ENCODE peak calls at places on chromosomes 2 and 18, in eight cellular contexts. One of them, this sample, is unnamed.

GRCh38 chr2:128630974-128631697 is 312.5 kb upstream of the HS6ST1 start:
- DNase-seq in GM12891: no peak
- DNase-seq in ovary: no peak
- DNase-seq in adrenal gland: no peak
- DNase-seq in right lobe of liver: peak
- DNase-seq in spleen: peak
- DNase-seq in uterus: no peak
- DNase-seq in HCT116: no peak
- DNase-seq in this sample: no peak

GRCh38 chr2:189412330-189412953 is 28.8 kb upstream of the WDR75 start:
- DNase-seq in GM12891: no peak
- DNase-seq in ovary: peak
- DNase-seq in adrenal gland: peak
- DNase-seq in right lobe of liver: no peak
- DNase-seq in spleen: no peak
- DNase-seq in uterus: peak
- DNase-seq in HCT116: peak
- DNase-seq in this sample: no peak

GRCh38 chr2:203586151-203586550 is 51.0 kb upstream of the RAPH1 start:
- DNase-seq in GM12891: no peak
- DNase-seq in ovary: no peak
- DNase-seq in adrenal gland: no peak
- DNase-seq in right lobe of liver: no peak
- DNase-seq in spleen: no peak
- DNase-seq in uterus: no peak
- DNase-seq in HCT116: no peak
- DNase-seq in this sample: no peak

GRCh38 chr18:70172225-70172624 is 33.3 kb downstream of the RTTN start:
- DNase-seq in GM12891: no peak
- DNase-seq in ovary: no peak
- DNase-seq in adrenal gland: no peak
- DNase-seq in right lobe of liver: no peak
- DNase-seq in spleen: no peak
- DNase-seq in uterus: no peak
- DNase-seq in HCT116: no peak
- DNase-seq in this sample: no peak

GRCh38 chr18:61957801-61958516 is 65.2 kb upstream of the RNF152 start:
- DNase-seq in GM12891: no peak
- DNase-seq in ovary: no peak
- DNase-seq in adrenal gland: no peak
- DNase-seq in right lobe of liver: no peak
- DNase-seq in spleen: no peak
- DNase-seq in uterus: no peak
- DNase-seq in HCT116: no peak
- DNase-seq in this sample: no peak

GRCh38 chr2:76008001-76008702 is 297.4 kb upstream of the GCFC2 start:
- DNase-seq in GM12891: no peak
- DNase-seq in ovary: no peak
- DNase-seq in adrenal gland: no peak
- DNase-seq in right lobe of liver: no peak
- DNase-seq in spleen: no peak
- DNase-seq in uterus: no peak
- DNase-seq in HCT116: no peak
- DNase-seq in this sample: no peak

GRCh38 chr2:226087051-226087450 is 687.5 kb downstream of the NYAP2 start:
- DNase-seq in GM12891: no peak
- DNase-seq in ovary: no peak
- DNase-seq in adrenal gland: no peak
- DNase-seq in right lobe of liver: peak
- DNase-seq in spleen: no peak
- DNase-seq in uterus: no peak
- DNase-seq in HCT116: no peak
- DNase-seq in this sample: no peak

GRCh38 chr18:1302861-1303260 is 398.2 kb downstream of the ADCYAP1 start:
- DNase-seq in GM12891: no peak
- DNase-seq in ovary: no peak
- DNase-seq in adrenal gland: no peak
- DNase-seq in right lobe of liver: no peak
- DNase-seq in spleen: peak
- DNase-seq in uterus: no peak
- DNase-seq in HCT116: no peak
- DNase-seq in this sample: no peak

GRCh38 chr2:174836345-174836999 is 72.2 kb upstream of the CHRNA1 start:
- DNase-seq in GM12891: no peak
- DNase-seq in ovary: no peak
- DNase-seq in adrenal gland: no peak
- DNase-seq in right lobe of liver: no peak
- DNase-seq in spleen: no peak
- DNase-seq in uterus: no peak
- DNase-seq in HCT116: no peak
- DNase-seq in this sample: peak

GRCh38 chr2:182324665-182325064 is 102.2 kb downstream of the PDE1A start:
- DNase-seq in GM12891: no peak
- DNase-seq in ovary: no peak
- DNase-seq in adrenal gland: no peak
- DNase-seq in right lobe of liver: no peak
- DNase-seq in spleen: no peak
- DNase-seq in uterus: no peak
- DNase-seq in HCT116: no peak
- DNase-seq in this sample: no peak

GRCh38 chr18:36309436-36310391 is 12.2 kb downstream of the FHOD3 start:
- DNase-seq in GM12891: no peak
- DNase-seq in ovary: peak
- DNase-seq in adrenal gland: peak
- DNase-seq in right lobe of liver: no peak
- DNase-seq in spleen: no peak
- DNase-seq in uterus: no peak
- DNase-seq in HCT116: peak
- DNase-seq in this sample: peak

GRCh38 chr2:56295666-56296065 is 111.9 kb downstream of the CCDC85A start:
- DNase-seq in GM12891: no peak
- DNase-seq in ovary: no peak
- DNase-seq in adrenal gland: no peak
- DNase-seq in right lobe of liver: no peak
- DNase-seq in spleen: no peak
- DNase-seq in uterus: no peak
- DNase-seq in HCT116: no peak
- DNase-seq in this sample: no peak

GRCh38 chr2:73894877-73895276 is 2.1 kb downstream of the ACTG2 start:
- DNase-seq in GM12891: no peak
- DNase-seq in ovary: no peak
- DNase-seq in adrenal gland: no peak
- DNase-seq in right lobe of liver: no peak
- DNase-seq in spleen: no peak
- DNase-seq in uterus: no peak
- DNase-seq in HCT116: no peak
- DNase-seq in this sample: no peak
- TF ChIP-seq POLR2A in GM12891: no peak
- TF ChIP-seq POLR2A in ovary: no peak
- TF ChIP-seq POLR2A in adrenal gland: no peak
- TF ChIP-seq POLR2A in right lobe of liver: no peak
- TF ChIP-seq POLR2A in spleen: no peak
- TF ChIP-seq POLR2A in uterus: no peak
- TF ChIP-seq POLR2A in HCT116: no peak
- TF ChIP-seq POLR2A in this sample: no peak

GRCh38 chr2:132668189-132668833 is 1.7 kb downstream of the LYPD1 start:
- DNase-seq in GM12891: no peak
- DNase-seq in ovary: no peak
- DNase-seq in adrenal gland: no peak
- DNase-seq in right lobe of liver: no peak
- DNase-seq in spleen: no peak
- DNase-seq in uterus: no peak
- DNase-seq in HCT116: no peak
- DNase-seq in this sample: no peak

GRCh38 chr2:132670104-132670960 is at the start of gene LYPD1:
- DNase-seq in GM12891: no peak
- DNase-seq in ovary: no peak
- DNase-seq in adrenal gland: peak
- DNase-seq in right lobe of liver: peak
- DNase-seq in spleen: peak
- DNase-seq in uterus: no peak
- DNase-seq in HCT116: no peak
- DNase-seq in this sample: peak

GRCh38 chr2:132669854-132670103 is 226 bp downstream of the LYPD1 start:
- DNase-seq in GM12891: no peak
- DNase-seq in ovary: no peak
- DNase-seq in adrenal gland: no peak
- DNase-seq in right lobe of liver: no peak
- DNase-seq in spleen: no peak
- DNase-seq in uterus: no peak
- DNase-seq in HCT116: no peak
- DNase-seq in this sample: peak

GRCh38 chr2:132668986-132669853 is 785 bp downstream of the LYPD1 start:
- DNase-seq in GM12891: no peak
- DNase-seq in ovary: no peak
- DNase-seq in adrenal gland: no peak
- DNase-seq in right lobe of liver: no peak
- DNase-seq in spleen: no peak
- DNase-seq in uterus: no peak
- DNase-seq in HCT116: no peak
- DNase-seq in this sample: no peak

GRCh38 chr2:132670961-132671781 is 1.2 kb upstream of the LYPD1 start:
- DNase-seq in GM12891: no peak
- DNase-seq in ovary: no peak
- DNase-seq in adrenal gland: no peak
- DNase-seq in right lobe of liver: no peak
- DNase-seq in spleen: no peak
- DNase-seq in uterus: no peak
- DNase-seq in HCT116: peak
- DNase-seq in this sample: peak
- TF ChIP-seq POLR2A in GM12891: no peak
- TF ChIP-seq POLR2A in ovary: no peak
- TF ChIP-seq POLR2A in adrenal gland: no peak
- TF ChIP-seq POLR2A in right lobe of liver: no peak
- TF ChIP-seq POLR2A in spleen: no peak
- TF ChIP-seq POLR2A in uterus: no peak
- TF ChIP-seq POLR2A in HCT116: no peak
- TF ChIP-seq POLR2A in this sample: no peak

GRCh38 chr18:46099463-46099862 is 1.4 kb upstream of the ATP5F1A start:
- DNase-seq in GM12891: no peak
- DNase-seq in ovary: no peak
- DNase-seq in adrenal gland: no peak
- DNase-seq in right lobe of liver: no peak
- DNase-seq in spleen: no peak
- DNase-seq in uterus: no peak
- DNase-seq in HCT116: no peak
- DNase-seq in this sample: no peak

GRCh38 chr18:46098616-46098933 is 479 bp upstream of the ATP5F1A start:
- DNase-seq in GM12891: no peak
- DNase-seq in ovary: no peak
- DNase-seq in adrenal gland: no peak
- DNase-seq in right lobe of liver: no peak
- DNase-seq in spleen: no peak
- DNase-seq in uterus: no peak
- DNase-seq in HCT116: no peak
- DNase-seq in this sample: no peak

GRCh38 chr18:46109386-46109785 is 5.2 kb downstream of the HAUS1 start:
- DNase-seq in GM12891: no peak
- DNase-seq in ovary: no peak
- DNase-seq in adrenal gland: no peak
- DNase-seq in right lobe of liver: no peak
- DNase-seq in spleen: no peak
- DNase-seq in uterus: no peak
- DNase-seq in HCT116: no peak
- DNase-seq in this sample: no peak

DNA sequence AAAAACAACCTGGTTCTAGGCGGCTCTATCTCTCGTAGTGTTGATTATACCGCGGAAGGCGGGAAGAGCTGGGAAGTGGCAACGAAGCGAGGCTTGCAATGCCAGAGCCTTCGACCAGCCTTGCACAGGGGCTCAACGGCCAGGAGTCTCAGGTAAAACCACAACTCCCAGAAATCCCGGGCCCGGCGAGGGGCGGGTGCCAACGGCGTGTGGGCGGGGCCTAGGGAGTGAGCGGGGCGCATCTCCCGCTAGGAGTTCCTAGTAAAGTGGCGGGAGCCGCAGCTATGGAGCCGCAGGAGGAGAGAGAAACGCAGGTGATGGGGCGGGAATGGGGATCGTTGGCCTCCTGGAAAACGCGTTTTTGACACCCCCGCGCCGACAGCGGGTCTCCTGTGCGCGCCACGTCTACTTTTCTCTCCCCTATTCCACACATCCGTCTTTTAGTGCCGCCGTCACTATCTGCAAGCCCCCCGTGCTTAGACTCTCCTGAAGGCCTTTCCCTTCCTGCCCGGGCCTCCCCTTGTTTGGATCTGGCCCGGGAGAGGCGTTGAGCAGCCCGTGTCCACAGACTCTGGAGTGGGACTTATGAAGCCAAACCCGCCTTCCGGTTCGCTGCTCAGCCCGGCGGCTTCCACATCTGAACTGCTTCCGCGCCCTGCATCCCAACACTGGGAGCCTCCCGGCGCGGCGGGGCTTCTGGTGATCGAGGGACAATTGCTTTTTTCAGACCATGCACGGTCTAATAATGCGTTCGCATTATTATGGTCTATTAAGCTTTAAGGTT is at the start of gene HAUS1:
- DNase-seq in GM12891: peak
- DNase-seq in ovary: peak
- DNase-seq in adrenal gland: peak
- DNase-seq in right lobe of liver: peak
- DNase-seq in spleen: peak
- DNase-seq in uterus: peak
- DNase-seq in HCT116: peak
- DNase-seq in this sample: peak
- TF ChIP-seq POLR2A in GM12891: peak
- TF ChIP-seq POLR2A in ovary: peak
- TF ChIP-seq POLR2A in adrenal gland: peak
- TF ChIP-seq POLR2A in right lobe of liver: peak
- TF ChIP-seq POLR2A in spleen: peak
- TF ChIP-seq POLR2A in uterus: peak
- TF ChIP-seq POLR2A in HCT116: peak
- TF ChIP-seq POLR2A in this sample: peak

GRCh38 chr2:216681683-216682082 is 13.7 kb downstream of the IGFBP5 start:
- DNase-seq in GM12891: no peak
- DNase-seq in ovary: no peak
- DNase-seq in adrenal gland: no peak
- DNase-seq in right lobe of liver: no peak
- DNase-seq in spleen: no peak
- DNase-seq in uterus: no peak
- DNase-seq in HCT116: no peak
- DNase-seq in this sample: no peak
- TF ChIP-seq POLR2A in GM12891: no peak
- TF ChIP-seq POLR2A in ovary: no peak
- TF ChIP-seq POLR2A in adrenal gland: no peak
- TF ChIP-seq POLR2A in right lobe of liver: no peak
- TF ChIP-seq POLR2A in spleen: no peak
- TF ChIP-seq POLR2A in uterus: no peak
- TF ChIP-seq POLR2A in HCT116: no peak
- TF ChIP-seq POLR2A in this sample: no peak